ENCODE peak calls at places on chromosomes 11 and 22, in four cellular contexts. V is NCI-H1092, Q is T-helper 1 cell, Y is HS-27A. N is an unnamed sample.

GRCh38 chr22:37684803-37685615 is 1.1 kb upstream of the NOL12 start:
- DNase-seq in V (no peak), Y (no peak), Q (no peak), N (no peak)

GRCh38 chr11:69718147-69718546 is 14.3 kb upstream of the FGF19 start:
- DNase-seq in Q (no peak), V (peak), Y (no peak), N (no peak)

GRCh38 chr11:36243641-36244040 is 45.6 kb downstream of the COMMD9 start:
- DNase-seq in V (no peak), Q (no peak), Y (no peak), N (no peak)

GRCh38 chr11:61332266-61332822 is 561 bp downstream of the DDB1 start:
- DNase-seq in Q (no peak), Y (no peak), V (no peak), N (no peak)

GRCh38 chr11:69509846-69510390 is 28.5 kb downstream of the LINC01488 start:
- DNase-seq in Y (no peak), Q (no peak), V (no peak), N (no peak)

GRCh38 chr11:91081440-91082088 is 858.7 kb upstream of the CHORDC1 start:
- DNase-seq in Y (no peak), Q (no peak), V (no peak), N (no peak)

GRCh38 chr11:12193515-12194336 is 83.3 kb downstream of the MICAL2 start:
- DNase-seq in Y (no peak), Q (no peak), V (no peak), N (no peak)

GRCh38 chr11:16169541-16169940 is 186.8 kb downstream of the SOX6 start:
- DNase-seq in Q (no peak), Y (no peak), V (no peak), N (no peak)

GRCh38 chr22:45580703-45581381 is 78.2 kb downstream of the FBLN1 start:
- DNase-seq in Q (no peak), V (no peak), Y (no peak), N (no peak)

GRCh38 chr11:34278708-34279297 is 79.0 kb downstream of the ABTB2 start:
- DNase-seq in V (no peak), Y (no peak), Q (no peak), N (no peak)

GRCh38 chr11:57427692-57428082 is 766 bp upstream of the SLC43A3 start:
- DNase-seq in V (no peak), Q (no peak), Y (no peak), N (no peak)

GRCh38 chr11:76664578-76665061 is 5.9 kb downstream of the LRRC32 start:
- DNase-seq in V (no peak), Q (no peak), Y (no peak), N (no peak)

GRCh38 chr11:111801135-111801534 is 34.9 kb upstream of the PPP2R1B start:
- DNase-seq in V (no peak), Q (no peak), Y (no peak), N (no peak)

GRCh38 chr22:19109198-19110063 is 12.8 kb downstream of the DGCR2 start:
- DNase-seq in Y (no peak), V (no peak), Q (no peak), N (no peak)

GRCh38 chr11:66850588-66851250 is 6.1 kb upstream of the LRFN4 start:
- DNase-seq in Q (no peak), V (no peak), Y (no peak), N (no peak)

GRCh38 chr11:134362192-134362901 is 30.6 kb downstream of the GLB1L2 start:
- DNase-seq in Q (no peak), Y (no peak), V (no peak), N (no peak)

GRCh38 chr11:103384652-103385051 is 275.4 kb downstream of the DYNC2H1 start:
- DNase-seq in Y (no peak), Q (no peak), V (no peak), N (no peak)

GRCh38 chr11:105315287-105315686 is 175.7 kb upstream of the CARD18 start:
- DNase-seq in V (no peak), Q (no peak), Y (no peak), N (no peak)

GRCh38 chr11:123245567-123245966 is 50.5 kb upstream of the CLMP start:
- DNase-seq in V (no peak), Q (no peak), Y (no peak), N (no peak)

GRCh38 chr11:61725632-61726280 is 26.7 kb upstream of the MYRF start:
- DNase-seq in Y (no peak), Q (no peak), V (no peak), N (no peak)

GRCh38 chr11:130611791-130612251 is 163.4 kb downstream of the ADAMTS15 start:
- DNase-seq in V (no peak), Y (peak), Q (no peak), N (no peak)

GRCh38 chr11:101482556-101483124 is 101.2 kb downstream of the TRPC6 start:
- DNase-seq in Q (no peak), V (no peak), Y (no peak), N (no peak)

GRCh38 chr22:36942561-36942960 is 29.1 kb downstream of the CSF2RB start:
- DNase-seq in V (no peak), Q (no peak), Y (no peak), N (no peak)

GRCh38 chr11:32088117-32088941 is 2.5 kb upstream of the RCN1 start:
- DNase-seq in Q (no peak), V (no peak), Y (peak), N (peak)

N was measured in glomerular endothelial cell.